ENCODE peak calls at places on chromosomes 16 and 17, in eight cellular contexts. One of them, this sample, is unnamed. For H3K27me3 and H3K36me3, the result is how much of the 10 kb centered on the place peaks cover.

GRCh38 chr17:76567634-76568432 is 17.8 kb downstream of the ST6GALNAC2 start:
- DNase-seq in Panc1: no peak
- DNase-seq in IMR-90: no peak
- DNase-seq in colonic mucosa: no peak
- DNase-seq in tibial artery: no peak
- DNase-seq in CD4-positive, alpha-beta memory T cell: no peak
- DNase-seq in heart right ventricle: no peak
- DNase-seq in mesenchymal stem cell: no peak
- DNase-seq in this sample: no peak

GRCh38 chr16:66459878-66460277 is 32.8 kb downstream of the BEAN1 start:
- DNase-seq in colonic mucosa: no peak
- DNase-seq in tibial artery: no peak
- DNase-seq in CD4-positive, alpha-beta memory T cell: no peak
- DNase-seq in mesenchymal stem cell: no peak
- DNase-seq in Panc1: no peak
- DNase-seq in heart right ventricle: no peak
- DNase-seq in IMR-90: no peak
- DNase-seq in this sample: no peak

GRCh38 chr17:27958708-27959381 is 65.7 kb upstream of the LYRM9 start:
- DNase-seq in IMR-90: no peak
- DNase-seq in mesenchymal stem cell: no peak
- DNase-seq in Panc1: no peak
- DNase-seq in tibial artery: no peak
- DNase-seq in heart right ventricle: no peak
- DNase-seq in CD4-positive, alpha-beta memory T cell: no peak
- DNase-seq in colonic mucosa: no peak
- DNase-seq in this sample: no peak

GRCh38 chr16:85319984-85320440 is 207.7 kb upstream of the CIBAR2 start:
- DNase-seq in heart right ventricle: no peak
- DNase-seq in colonic mucosa: no peak
- DNase-seq in tibial artery: no peak
- DNase-seq in IMR-90: no peak
- DNase-seq in CD4-positive, alpha-beta memory T cell: no peak
- DNase-seq in Panc1: no peak
- DNase-seq in mesenchymal stem cell: no peak
- DNase-seq in this sample: no peak

GRCh38 chr16:59859606-59860402 is 1125.7 kb upstream of the GOT2 start:
- DNase-seq in mesenchymal stem cell: no peak
- DNase-seq in Panc1: no peak
- DNase-seq in heart right ventricle: no peak
- DNase-seq in CD4-positive, alpha-beta memory T cell: no peak
- DNase-seq in colonic mucosa: no peak
- DNase-seq in IMR-90: no peak
- DNase-seq in tibial artery: no peak
- DNase-seq in this sample: no peak

GRCh38 chr17:49762148-49762941 is 1.6 kb downstream of the FAM117A start:
- DNase-seq in CD4-positive, alpha-beta memory T cell: no peak
- DNase-seq in mesenchymal stem cell: no peak
- DNase-seq in heart right ventricle: no peak
- DNase-seq in colonic mucosa: no peak
- DNase-seq in Panc1: no peak
- DNase-seq in tibial artery: no peak
- DNase-seq in IMR-90: peak
- DNase-seq in this sample: no peak

GRCh38 chr16:63361032-63361624 is 1324.9 kb upstream of the CDH8 start:
- DNase-seq in heart right ventricle: no peak
- DNase-seq in colonic mucosa: peak
- DNase-seq in tibial artery: no peak
- DNase-seq in mesenchymal stem cell: peak
- DNase-seq in IMR-90: peak
- DNase-seq in CD4-positive, alpha-beta memory T cell: no peak
- DNase-seq in Panc1: peak
- DNase-seq in this sample: no peak

GRCh38 chr16:69855587-69855986 is 93.5 kb downstream of the WWP2 start:
- DNase-seq in mesenchymal stem cell: no peak
- DNase-seq in tibial artery: no peak
- DNase-seq in heart right ventricle: no peak
- DNase-seq in IMR-90: no peak
- DNase-seq in Panc1: no peak
- DNase-seq in colonic mucosa: no peak
- DNase-seq in CD4-positive, alpha-beta memory T cell: no peak
- DNase-seq in this sample: no peak

GRCh38 chr17:58344791-58345157 is 7.2 kb downstream of the SUPT4H1 start:
- DNase-seq in colonic mucosa: no peak
- DNase-seq in heart right ventricle: no peak
- DNase-seq in mesenchymal stem cell: no peak
- DNase-seq in Panc1: no peak
- DNase-seq in CD4-positive, alpha-beta memory T cell: peak
- DNase-seq in tibial artery: no peak
- DNase-seq in IMR-90: no peak
- DNase-seq in this sample: no peak

GRCh38 chr16:78210305-78210704 is 110.9 kb downstream of the WWOX start:
- DNase-seq in CD4-positive, alpha-beta memory T cell: no peak
- DNase-seq in Panc1: no peak
- DNase-seq in mesenchymal stem cell: peak
- DNase-seq in IMR-90: peak
- DNase-seq in heart right ventricle: no peak
- DNase-seq in colonic mucosa: no peak
- DNase-seq in tibial artery: no peak
- DNase-seq in this sample: no peak

GRCh38 chr16:28013392-28013791 is 50.1 kb downstream of the GSG1L start:
- DNase-seq in colonic mucosa: no peak
- DNase-seq in mesenchymal stem cell: no peak
- DNase-seq in heart right ventricle: no peak
- DNase-seq in Panc1: no peak
- DNase-seq in tibial artery: no peak
- DNase-seq in CD4-positive, alpha-beta memory T cell: no peak
- DNase-seq in IMR-90: no peak
- DNase-seq in this sample: no peak

GRCh38 chr17:78669256-78669974 is 92.2 kb upstream of the DNAH17 start:
- DNase-seq in colonic mucosa: no peak
- DNase-seq in heart right ventricle: no peak
- DNase-seq in CD4-positive, alpha-beta memory T cell: no peak
- DNase-seq in Panc1: no peak
- DNase-seq in tibial artery: no peak
- DNase-seq in mesenchymal stem cell: no peak
- DNase-seq in IMR-90: no peak
- DNase-seq in this sample: no peak

GRCh38 chr16:535446-536405 is 8.2 kb downstream of the CAPN15 start:
- DNase-seq in mesenchymal stem cell: peak
- DNase-seq in CD4-positive, alpha-beta memory T cell: no peak
- DNase-seq in tibial artery: no peak
- DNase-seq in colonic mucosa: peak
- DNase-seq in heart right ventricle: no peak
- DNase-seq in IMR-90: peak
- DNase-seq in Panc1: no peak
- DNase-seq in this sample: no peak

GRCh38 chr17:40903129-40903847 is 18.2 kb upstream of the KRT20 start:
- DNase-seq in colonic mucosa: peak
- DNase-seq in CD4-positive, alpha-beta memory T cell: no peak
- DNase-seq in mesenchymal stem cell: peak
- DNase-seq in heart right ventricle: no peak
- DNase-seq in tibial artery: no peak
- DNase-seq in Panc1: no peak
- DNase-seq in IMR-90: peak
- DNase-seq in this sample: no peak

GRCh38 chr17:65078441-65079160 is 22.1 kb upstream of the GNA13 start:
- DNase-seq in CD4-positive, alpha-beta memory T cell: no peak
- DNase-seq in heart right ventricle: no peak
- DNase-seq in tibial artery: no peak
- DNase-seq in IMR-90: peak
- DNase-seq in Panc1: no peak
- DNase-seq in colonic mucosa: no peak
- DNase-seq in mesenchymal stem cell: peak
- DNase-seq in this sample: no peak

GRCh38 chr17:57542518-57542917 is 202.6 kb downstream of the CCDC182 start:
- DNase-seq in Panc1: no peak
- DNase-seq in colonic mucosa: no peak
- DNase-seq in CD4-positive, alpha-beta memory T cell: no peak
- DNase-seq in IMR-90: no peak
- DNase-seq in mesenchymal stem cell: no peak
- DNase-seq in tibial artery: no peak
- DNase-seq in heart right ventricle: no peak
- DNase-seq in this sample: no peak

GRCh38 chr16:7653746-7654145 is 321.1 kb downstream of the RBFOX1 start:
- DNase-seq in heart right ventricle: no peak
- DNase-seq in mesenchymal stem cell: no peak
- DNase-seq in CD4-positive, alpha-beta memory T cell: no peak
- DNase-seq in colonic mucosa: no peak
- DNase-seq in IMR-90: no peak
- DNase-seq in tibial artery: no peak
- DNase-seq in Panc1: no peak
- DNase-seq in this sample: no peak

GRCh38 chr16:75238132-75238852 is 13.1 kb downstream of the BCAR1 start:
- DNase-seq in IMR-90: peak
- DNase-seq in colonic mucosa: peak
- DNase-seq in mesenchymal stem cell: peak
- DNase-seq in tibial artery: peak
- DNase-seq in heart right ventricle: peak
- DNase-seq in CD4-positive, alpha-beta memory T cell: no peak
- DNase-seq in Panc1: no peak
- DNase-seq in this sample: peak

GRCh38 chr16:85104821-85105391 is 7.4 kb downstream of the CIBAR2 start:
- DNase-seq in Panc1: no peak
- DNase-seq in heart right ventricle: no peak
- DNase-seq in tibial artery: no peak
- DNase-seq in IMR-90: no peak
- DNase-seq in mesenchymal stem cell: no peak
- DNase-seq in colonic mucosa: no peak
- DNase-seq in CD4-positive, alpha-beta memory T cell: peak
- DNase-seq in this sample: no peak

GRCh38 chr17:79871131-79871530 is 31.9 kb upstream of the CBX4 start:
- DNase-seq in mesenchymal stem cell: no peak
- DNase-seq in heart right ventricle: no peak
- DNase-seq in tibial artery: no peak
- DNase-seq in Panc1: no peak
- DNase-seq in IMR-90: no peak
- DNase-seq in CD4-positive, alpha-beta memory T cell: no peak
- DNase-seq in colonic mucosa: no peak
- DNase-seq in this sample: no peak
- H3K27me3 ChIP-seq in mesenchymal stem cell: under half
- H3K27me3 ChIP-seq in heart right ventricle: under half
- H3K27me3 ChIP-seq in tibial artery: half or more
- H3K27me3 ChIP-seq in Panc1: under half
- H3K27me3 ChIP-seq in IMR-90: under half
- H3K27me3 ChIP-seq in CD4-positive, alpha-beta memory T cell: under half
- H3K27me3 ChIP-seq in colonic mucosa: under half
- H3K27me3 ChIP-seq in this sample: under half

GRCh38 chr17:50979524-50979927 is 113.4 kb upstream of the TOB1 start:
- DNase-seq in IMR-90: no peak
- DNase-seq in Panc1: no peak
- DNase-seq in tibial artery: no peak
- DNase-seq in colonic mucosa: no peak
- DNase-seq in mesenchymal stem cell: no peak
- DNase-seq in CD4-positive, alpha-beta memory T cell: no peak
- DNase-seq in heart right ventricle: no peak
- DNase-seq in this sample: no peak

GRCh38 chr17:50972579-50972978 is 106.4 kb upstream of the TOB1 start:
- DNase-seq in IMR-90: no peak
- DNase-seq in mesenchymal stem cell: no peak
- DNase-seq in Panc1: no peak
- DNase-seq in colonic mucosa: no peak
- DNase-seq in tibial artery: no peak
- DNase-seq in CD4-positive, alpha-beta memory T cell: no peak
- DNase-seq in heart right ventricle: no peak
- DNase-seq in this sample: no peak

GRCh38 chr17:50976951-50977472 is 110.9 kb upstream of the TOB1 start:
- DNase-seq in Panc1: no peak
- DNase-seq in tibial artery: no peak
- DNase-seq in IMR-90: no peak
- DNase-seq in heart right ventricle: no peak
- DNase-seq in CD4-positive, alpha-beta memory T cell: no peak
- DNase-seq in mesenchymal stem cell: peak
- DNase-seq in colonic mucosa: no peak
- DNase-seq in this sample: no peak

GRCh38 chr17:50977487-50978159 is 111.5 kb upstream of the TOB1 start:
- DNase-seq in IMR-90: no peak
- DNase-seq in tibial artery: no peak
- DNase-seq in mesenchymal stem cell: no peak
- DNase-seq in Panc1: no peak
- DNase-seq in CD4-positive, alpha-beta memory T cell: no peak
- DNase-seq in heart right ventricle: no peak
- DNase-seq in colonic mucosa: no peak
- DNase-seq in this sample: no peak

GRCh38 chr17:50973557-50974494 is 107.7 kb upstream of the TOB1 start:
- DNase-seq in tibial artery: no peak
- DNase-seq in CD4-positive, alpha-beta memory T cell: no peak
- DNase-seq in mesenchymal stem cell: no peak
- DNase-seq in colonic mucosa: no peak
- DNase-seq in Panc1: no peak
- DNase-seq in heart right ventricle: no peak
- DNase-seq in IMR-90: no peak
- DNase-seq in this sample: no peak
- H3K36me3 ChIP-seq in tibial artery: half or more
- H3K36me3 ChIP-seq in CD4-positive, alpha-beta memory T cell: under half
- H3K36me3 ChIP-seq in mesenchymal stem cell: under half
- H3K36me3 ChIP-seq in colonic mucosa: under half
- H3K36me3 ChIP-seq in Panc1: under half
- H3K36me3 ChIP-seq in heart right ventricle: under half
- H3K36me3 ChIP-seq in IMR-90: under half
- H3K36me3 ChIP-seq in this sample: under half

DNA sequence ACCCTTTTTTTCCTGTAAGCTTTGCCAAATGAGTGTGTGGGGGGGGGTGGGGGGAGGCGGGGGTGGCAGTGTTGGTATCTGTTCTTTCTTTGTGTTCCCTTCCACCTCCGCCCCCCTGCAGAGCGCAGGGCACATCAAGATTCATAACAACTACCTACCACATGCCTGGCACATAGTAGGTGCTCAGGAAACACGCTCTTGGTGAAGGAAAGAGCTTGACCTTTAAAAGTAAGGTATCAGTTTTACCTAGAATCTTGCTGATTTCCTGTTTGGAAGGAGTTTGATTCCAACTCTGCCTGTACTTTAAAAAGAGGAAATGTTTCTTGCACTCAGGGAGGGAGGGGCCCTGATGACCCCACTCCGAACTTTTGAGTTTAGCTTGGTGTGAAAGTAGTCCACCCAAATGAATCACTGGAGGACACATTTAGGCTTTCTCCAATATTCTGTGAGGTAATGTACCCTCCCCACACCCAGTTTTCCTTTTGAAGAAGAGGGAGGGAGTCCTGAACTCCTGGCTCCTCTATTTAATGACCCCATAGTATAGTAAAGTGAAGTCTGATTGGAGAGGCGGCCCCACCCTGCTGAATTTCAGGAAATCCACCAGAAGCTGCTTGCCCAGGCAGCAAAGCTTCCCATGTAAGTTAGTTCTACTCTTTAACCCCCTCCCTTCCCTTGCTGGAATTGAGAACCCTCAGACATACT is 549 bp upstream of the FAM20A start:
- DNase-seq in tibial artery: no peak
- DNase-seq in IMR-90: no peak
- DNase-seq in Panc1: no peak
- DNase-seq in mesenchymal stem cell: no peak
- DNase-seq in CD4-positive, alpha-beta memory T cell: no peak
- DNase-seq in heart right ventricle: no peak
- DNase-seq in colonic mucosa: no peak
- DNase-seq in this sample: no peak
- H3K27ac ChIP-seq in tibial artery: peak
- H3K27ac ChIP-seq in IMR-90: no peak
- H3K27ac ChIP-seq in Panc1: no peak
- H3K27ac ChIP-seq in mesenchymal stem cell: no peak
- H3K27ac ChIP-seq in CD4-positive, alpha-beta memory T cell: no peak
- H3K27ac ChIP-seq in heart right ventricle: peak
- H3K27ac ChIP-seq in colonic mucosa: peak
- H3K27ac ChIP-seq in this sample: peak

GRCh38 chr17:9028632-9029570 is 7.6 kb downstream of the NTN1 start:
- DNase-seq in Panc1: no peak
- DNase-seq in mesenchymal stem cell: no peak
- DNase-seq in CD4-positive, alpha-beta memory T cell: no peak
- DNase-seq in colonic mucosa: no peak
- DNase-seq in heart right ventricle: no peak
- DNase-seq in IMR-90: no peak
- DNase-seq in tibial artery: peak
- DNase-seq in this sample: no peak
- H3K27me3 ChIP-seq in Panc1: under half
- H3K27me3 ChIP-seq in mesenchymal stem cell: under half
- H3K27me3 ChIP-seq in CD4-positive, alpha-beta memory T cell: under half
- H3K27me3 ChIP-seq in colonic mucosa: under half
- H3K27me3 ChIP-seq in heart right ventricle: under half
- H3K27me3 ChIP-seq in IMR-90: under half
- H3K27me3 ChIP-seq in tibial artery: under half
- H3K27me3 ChIP-seq in this sample: under half

This sample was measured in uterus.